ENCODE peak calls at places on chromosomes 7 and 10, in five cellular contexts. R is stimulated activated CD4-positive, alpha-beta T cell treated with anti-CD3 and anti-CD28 coated beads, Interleukin-1b, Interleukin-23, amount 100 ng/mL, for 24 hours; C is iris pigment epithelial cell; U is activated CD8-positive, alpha-beta memory T cell treated with anti-CD3 and anti-CD28 coated beads for 24 hours; Z is RCC 7860. E is an unnamed sample.

GRCh38 chr7:104971290-104972071 is 42.5 kb upstream of the KMT2E start:
- DNase-seq in R (no peak), U (no peak), C (no peak), Z (no peak), E (no peak)

GRCh38 chr7:30657131-30657530 is 25.1 kb downstream of the CRHR2 start:
- DNase-seq in Z (no peak), C (no peak), U (no peak), R (no peak), E (no peak)

GRCh38 chr10:84098667-84099066 is 40.6 kb upstream of the GHITM start:
- DNase-seq in Z (no peak), R (no peak), U (no peak), C (no peak), E (no peak)

GRCh38 chr7:7761340-7761973 is 43.0 kb upstream of the RPA3 start:
- DNase-seq in C (peak), R (no peak), Z (peak), U (no peak), E (no peak)

GRCh38 chr7:37151741-37152413 is 296.8 kb downstream of the ELMO1 start:
- DNase-seq in R (no peak), U (no peak), C (no peak), Z (no peak), E (no peak)

GRCh38 chr10:16965242-16965620 is 148.0 kb upstream of the RSU1 start:
- DNase-seq in Z (no peak), C (no peak), U (no peak), R (no peak), E (no peak)

GRCh38 chr7:121620953-121621606 is 225.0 kb upstream of the FAM3C start:
- DNase-seq in Z (no peak), U (no peak), R (no peak), C (no peak), E (no peak)

GRCh38 chr7:105003275-105003674 is 10.7 kb upstream of the KMT2E start:
- DNase-seq in U (no peak), R (no peak), Z (peak), C (peak), E (no peak)

GRCh38 chr7:47383064-47383463 is 198.8 kb downstream of the TNS3 start:
- DNase-seq in U (no peak), C (peak), Z (no peak), R (no peak), E (no peak)

GRCh38 chr7:22394739-22395138 is 37.8 kb upstream of the RAPGEF5 start:
- DNase-seq in Z (no peak), R (no peak), U (no peak), C (no peak), E (no peak)

GRCh38 chr10:20521186-20521585 is 375.9 kb downstream of the NEBL start:
- DNase-seq in Z (no peak), U (no peak), R (no peak), C (no peak), E (no peak)

GRCh38 chr10:95196053-95196452 is 2.0 kb downstream of the ACSM6 start:
- DNase-seq in Z (no peak), R (no peak), C (no peak), U (no peak), E (no peak)

GRCh38 chr10:100749309-100750217 is 4.2 kb downstream of the PAX2 start:
- DNase-seq in C (no peak), R (no peak), U (no peak), Z (no peak), E (no peak)

GRCh38 chr7:33076737-33077136 is 14.2 kb upstream of the NT5C3A start:
- DNase-seq in R (no peak), U (no peak), C (no peak), Z (peak), E (no peak)

GRCh38 chr10:77943086-77943901 is 16.7 kb upstream of the DLG5 start:
- DNase-seq in Z (peak), U (no peak), R (no peak), C (peak), E (no peak)

E was measured in type B pancreatic cell.